ENCODE peak calls at places on chromosomes 2 and 18, in five cellular contexts. L is suprapubic skin, F is pancreas, R is HTR-8/SVneo, O is mesendoderm. P is an unnamed sample.

GRCh38 chr2:168424112-168424951 is 31.7 kb upstream of the CERS6 start:
- DNase-seq in F (no peak), L (no peak), O (no peak), R (peak; percentile 8), P (no peak)

GRCh38 chr18:38751897-38752296 is 1186.3 kb upstream of the CELF4 start:
- DNase-seq in R (no peak), F (no peak), L (no peak), O (no peak), P (peak; percentile 32)

GRCh38 chr2:186883666-186884065 is 34.7 kb upstream of the ZSWIM2 start:
- DNase-seq in F (no peak), L (no peak), R (no peak), O (no peak), P (no peak)

GRCh38 chr2:236001166-236001828 is 166.9 kb downstream of the GBX2 start:
- DNase-seq in L (no peak), F (no peak), O (no peak), R (no peak), P (no peak)

GRCh38 chr2:239399404-239399999 is 1.3 kb downstream of the HDAC4 start:
- DNase-seq in L (no peak), F (peak; percentile 65), R (no peak), O (peak; percentile 22), P (no peak)

GRCh38 chr2:217242947-217243346 is 383.1 kb upstream of the TNP1 start:
- DNase-seq in F (no peak), R (no peak), L (no peak), O (no peak), P (no peak)

GRCh38 chr18:45590060-45590537 is 25.2 kb upstream of the SLC14A2 start:
- DNase-seq in L (no peak), F (no peak), O (no peak), R (no peak), P (no peak)

GRCh38 chr18:44771957-44772917 is 91.5 kb downstream of the SETBP1 start:
- DNase-seq in L (no peak), O (no peak), R (no peak), F (no peak), P (no peak)

GRCh38 chr2:217753460-217754200 is 249.2 kb downstream of the TNS1 start:
- DNase-seq in L (no peak), O (peak; percentile 69), F (no peak), R (no peak), P (no peak)

GRCh38 chr2:44918095-44918775 is 23.3 kb upstream of the SIX3 start:
- DNase-seq in F (no peak), L (no peak), R (no peak), O (no peak), P (peak; percentile 48)

GRCh38 chr2:210477496-210477895 is 937 bp upstream of the LANCL1 start:
- DNase-seq in O (peak; percentile 83), F (no peak), R (peak; percentile 57), L (peak; percentile 66), P (peak; percentile 43)

GRCh38 chr2:238053195-238053776 is 7.5 kb upstream of the SCLY start:
- DNase-seq in L (no peak), O (no peak), F (no peak), R (no peak), P (no peak)

GRCh38 chr2:241569831-241570281 is 11.3 kb downstream of the BOK start:
- DNase-seq in F (no peak), R (no peak), O (no peak), L (peak; percentile 40), P (no peak)

GRCh38 chr18:32280188-32280783 is 90.4 kb downstream of the MEP1B start:
- DNase-seq in F (peak; percentile 34), R (no peak), L (no peak), O (no peak), P (no peak)

GRCh38 chr2:99879481-99879880 is 262.9 kb downstream of the AFF3 start:
- DNase-seq in O (no peak), F (no peak), R (no peak), L (no peak), P (no peak)

GRCh38 chr18:68436485-68436884 is 278.4 kb downstream of the TMX3 start:
- DNase-seq in R (no peak), O (no peak), L (no peak), F (no peak), P (no peak)

GRCh38 chr2:98868548-98869271 is 67.3 kb downstream of the CRACDL start:
- DNase-seq in L (no peak), F (no peak), O (no peak), R (no peak), P (no peak)

GRCh38 chr2:160044728-160045127 is 17.7 kb downstream of the PLA2R1 start:
- DNase-seq in F (no peak), R (no peak), O (no peak), L (no peak), P (no peak)

GRCh38 chr2:209614630-209615369 is 156.8 kb upstream of the UNC80 start:
- DNase-seq in L (no peak), O (peak; percentile 57), F (no peak), R (no peak), P (no peak)

GRCh38 chr2:226995625-226996041 is 159.8 kb downstream of the RHBDD1 start:
- DNase-seq in L (no peak), O (no peak), F (peak; percentile 29), R (peak; percentile 69), P (no peak)

GRCh38 chr2:210399440-210400041 is 77.0 kb downstream of the LANCL1 start:
- DNase-seq in O (no peak), R (no peak), F (no peak), L (no peak), P (peak; percentile 20)

GRCh38 chr2:10814571-10815331 is 2.2 kb upstream of the PDIA6 start:
- DNase-seq in F (no peak), L (no peak), O (peak; percentile 42), R (no peak), P (no peak)

GRCh38 chr2:105052773-105053172 is 14.9 kb downstream of the MRPS9 start:
- DNase-seq in R (no peak), F (peak; percentile 48), L (no peak), O (no peak), P (no peak)

GRCh38 chr2:58976374-58977055 is 735.4 kb upstream of the FANCL start:
- DNase-seq in F (no peak), R (no peak), L (no peak), O (peak; percentile 35), P (no peak)

GRCh38 chr18:75173125-75173432 is 35.9 kb downstream of the PTGR3 start:
- DNase-seq in F (no peak), L (no peak), O (peak; percentile 19), R (no peak), P (no peak)

GRCh38 chr18:41875094-41875780 is 79.8 kb upstream of the PIK3C3 start:
- DNase-seq in F (no peak), L (no peak), R (no peak), O (no peak), P (peak; percentile 63)

GRCh38 chr2:98880266-98881152 is 55.5 kb downstream of the CRACDL start:
- DNase-seq in R (no peak), F (no peak), O (no peak), L (no peak), P (no peak)

GRCh38 chr2:217713395-217714267 is 289.2 kb downstream of the TNS1 start:
- DNase-seq in F (peak; percentile 78), O (peak; percentile 83), L (peak; percentile 82), R (peak; percentile 78), P (peak; percentile 67)

P was measured in kidney glomerular epithelial cell.